ENCODE peak calls at places on chromosomes 6 and 20, in six cellular contexts. P, Y, N, T, R and U are unnamed samples.

GRCh38 chr20:33211817-33212424 is 5.2 kb upstream of the BPIFA3 start:
- DNase-seq in Y (no peak), N (peak), R (peak), P (peak), T (peak), U (no peak)

GRCh38 chr20:48791666-48792071 is 36.1 kb downstream of the PREX1 start:
- DNase-seq in N (no peak), Y (no peak), R (no peak), P (no peak), T (peak), U (no peak)

GRCh38 chr6:75526502-75527127 is 33.0 kb upstream of the FILIP1 start:
- DNase-seq in N (peak), Y (peak), T (peak), P (peak), R (peak), U (no peak)

GRCh38 chr6:28522594-28523557 is 2.8 kb upstream of the GPX5 start:
- DNase-seq in T (no peak), Y (no peak), N (no peak), R (no peak), P (no peak), U (no peak)

GRCh38 chr6:38876470-38876869 is 161.4 kb downstream of the DNAH8 start:
- DNase-seq in Y (peak), P (no peak), T (no peak), N (no peak), R (no peak), U (no peak)

GRCh38 chr6:31575335-31575901 is at the start of gene TNF:
- DNase-seq in N (no peak), Y (peak), T (no peak), R (no peak), P (peak), U (no peak)

GRCh38 chr6:56106231-56106630 is 141.1 kb downstream of the COL21A1 start:
- DNase-seq in N (no peak), Y (no peak), P (no peak), T (no peak), R (no peak), U (no peak)

GRCh38 chr6:169038691-169039090 is 215.0 kb downstream of the THBS2 start:
- DNase-seq in T (no peak), N (no peak), P (no peak), Y (no peak), R (no peak), U (no peak)

GRCh38 chr6:80165143-80165542 is 58.7 kb downstream of the BCKDHB start:
- DNase-seq in T (peak), R (no peak), N (no peak), Y (no peak), P (no peak), U (no peak)

GRCh38 chr6:144613859-144614258 is 328.7 kb downstream of the UTRN start:
- DNase-seq in Y (no peak), R (no peak), P (no peak), T (no peak), N (no peak), U (no peak)

GRCh38 chr20:44802702-44803101 is 7.6 kb downstream of the RIMS4 start:
- DNase-seq in Y (no peak), T (no peak), N (no peak), R (no peak), P (no peak), U (no peak)

GRCh38 chr6:116157391-116157790 is 31.5 kb upstream of the COL10A1 start:
- DNase-seq in N (no peak), P (no peak), R (no peak), Y (no peak), T (no peak), U (no peak)

GRCh38 chr20:38426006-38426405 is 9.1 kb downstream of the SNHG17 start:
- DNase-seq in Y (no peak), R (no peak), P (no peak), T (peak), N (peak), U (no peak)

GRCh38 chr20:57530327-57530981 is 5.5 kb upstream of the CTCFL start:
- DNase-seq in N (no peak), Y (no peak), T (no peak), P (no peak), R (no peak), U (no peak)

GRCh38 chr6:132512638-132513632 is at the start of gene STX7:
- DNase-seq in P (peak), R (peak), T (peak), N (peak), Y (peak), U (peak)

GRCh38 chr6:96015321-96015790 is 418 bp upstream of the FUT9 start:
- DNase-seq in R (peak), N (no peak), Y (no peak), T (no peak), P (no peak), U (no peak)